ENCODE peak calls at places on chromosomes 1 and 21, in seven cellular contexts. One of them, this sample, is unnamed.

GRCh38 chr1:55670331-55671082 is 455.3 kb upstream of the USP24 start:
- DNase-seq in AG04449: no peak
- DNase-seq in neural progenitor cell: no peak
- DNase-seq in GM13977: no peak
- DNase-seq in endothelial cell: no peak
- DNase-seq in endothelial cell of umbilical vein: no peak
- DNase-seq in BJ: no peak
- DNase-seq in this sample: no peak

GRCh38 chr1:77412794-77413530 is 131.1 kb downstream of the AK5 start:
- DNase-seq in AG04449: no peak
- DNase-seq in neural progenitor cell: peak; percentile 20
- DNase-seq in GM13977: no peak
- DNase-seq in endothelial cell: no peak
- DNase-seq in endothelial cell of umbilical vein: no peak
- DNase-seq in BJ: no peak
- DNase-seq in this sample: no peak

GRCh38 chr1:201838381-201838780 is 9.4 kb downstream of the IPO9 start:
- DNase-seq in AG04449: no peak
- DNase-seq in neural progenitor cell: no peak
- DNase-seq in GM13977: no peak
- DNase-seq in endothelial cell: no peak
- DNase-seq in endothelial cell of umbilical vein: no peak
- DNase-seq in BJ: no peak
- DNase-seq in this sample: no peak

GRCh38 chr1:180267761-180268555 is 37.9 kb downstream of the LHX4 start:
- DNase-seq in AG04449: no peak
- DNase-seq in neural progenitor cell: no peak
- DNase-seq in GM13977: no peak
- DNase-seq in endothelial cell: no peak
- DNase-seq in endothelial cell of umbilical vein: no peak
- DNase-seq in BJ: no peak
- DNase-seq in this sample: no peak

GRCh38 chr1:226656601-226657277 is 82.3 kb downstream of the ITPKB start:
- DNase-seq in AG04449: peak; percentile 38
- DNase-seq in neural progenitor cell: no peak
- DNase-seq in GM13977: no peak
- DNase-seq in endothelial cell: no peak
- DNase-seq in endothelial cell of umbilical vein: peak; percentile 59
- DNase-seq in BJ: no peak
- DNase-seq in this sample: no peak

GRCh38 chr1:9689971-9690381 is 38.4 kb downstream of the PIK3CD start:
- DNase-seq in AG04449: no peak
- DNase-seq in neural progenitor cell: peak; percentile 80
- DNase-seq in GM13977: no peak
- DNase-seq in endothelial cell: peak; percentile 57
- DNase-seq in endothelial cell of umbilical vein: peak; percentile 28
- DNase-seq in BJ: no peak
- DNase-seq in this sample: no peak

GRCh38 chr1:21657456-21658190 is 11.5 kb downstream of the RAP1GAP start:
- DNase-seq in AG04449: no peak
- DNase-seq in neural progenitor cell: peak; percentile 36
- DNase-seq in GM13977: no peak
- DNase-seq in endothelial cell: no peak
- DNase-seq in endothelial cell of umbilical vein: no peak
- DNase-seq in BJ: no peak
- DNase-seq in this sample: peak; percentile 22

GRCh38 chr1:183070923-183071618 is 47.9 kb downstream of the LAMC1 start:
- DNase-seq in AG04449: peak; percentile 73
- DNase-seq in neural progenitor cell: no peak
- DNase-seq in GM13977: peak; percentile 69
- DNase-seq in endothelial cell: no peak
- DNase-seq in endothelial cell of umbilical vein: peak; percentile 94
- DNase-seq in BJ: peak; percentile 84
- DNase-seq in this sample: peak; percentile 68

GRCh38 chr1:84164567-84165021 is 20.5 kb downstream of the PRKACB start:
- DNase-seq in AG04449: no peak
- DNase-seq in neural progenitor cell: no peak
- DNase-seq in GM13977: no peak
- DNase-seq in endothelial cell: no peak
- DNase-seq in endothelial cell of umbilical vein: no peak
- DNase-seq in BJ: no peak
- DNase-seq in this sample: no peak

GRCh38 chr1:162165528-162165927 is 96.0 kb downstream of the NOS1AP start:
- DNase-seq in AG04449: no peak
- DNase-seq in neural progenitor cell: no peak
- DNase-seq in GM13977: no peak
- DNase-seq in endothelial cell: no peak
- DNase-seq in endothelial cell of umbilical vein: no peak
- DNase-seq in BJ: no peak
- DNase-seq in this sample: no peak

GRCh38 chr1:101613549-101613948 is 376.7 kb downstream of the S1PR1 start:
- DNase-seq in AG04449: no peak
- DNase-seq in neural progenitor cell: no peak
- DNase-seq in GM13977: no peak
- DNase-seq in endothelial cell: no peak
- DNase-seq in endothelial cell of umbilical vein: peak; percentile 71
- DNase-seq in BJ: no peak
- DNase-seq in this sample: no peak

GRCh38 chr1:151820940-151821339 is 10.7 kb downstream of the RORC start:
- DNase-seq in AG04449: no peak
- DNase-seq in neural progenitor cell: no peak
- DNase-seq in GM13977: no peak
- DNase-seq in endothelial cell: no peak
- DNase-seq in endothelial cell of umbilical vein: no peak
- DNase-seq in BJ: no peak
- DNase-seq in this sample: no peak

GRCh38 chr21:30072496-30072895 is 94.1 kb downstream of the CLDN17 start:
- DNase-seq in AG04449: no peak
- DNase-seq in neural progenitor cell: peak; percentile 64
- DNase-seq in GM13977: no peak
- DNase-seq in endothelial cell: peak; percentile 52
- DNase-seq in endothelial cell of umbilical vein: no peak
- DNase-seq in BJ: no peak
- DNase-seq in this sample: no peak

GRCh38 chr1:211653329-211653728 is 22.1 kb downstream of the NEK2 start:
- DNase-seq in AG04449: no peak
- DNase-seq in neural progenitor cell: no peak
- DNase-seq in GM13977: no peak
- DNase-seq in endothelial cell: no peak
- DNase-seq in endothelial cell of umbilical vein: no peak
- DNase-seq in BJ: no peak
- DNase-seq in this sample: no peak

GRCh38 chr1:180936110-180937011 is 23.7 kb downstream of the KIAA1614 start:
- DNase-seq in AG04449: no peak
- DNase-seq in neural progenitor cell: no peak
- DNase-seq in GM13977: no peak
- DNase-seq in endothelial cell: no peak
- DNase-seq in endothelial cell of umbilical vein: no peak
- DNase-seq in BJ: no peak
- DNase-seq in this sample: no peak

GRCh38 chr1:219381396-219381795 is 207.7 kb downstream of the LYPLAL1 start:
- DNase-seq in AG04449: no peak
- DNase-seq in neural progenitor cell: no peak
- DNase-seq in GM13977: no peak
- DNase-seq in endothelial cell: no peak
- DNase-seq in endothelial cell of umbilical vein: no peak
- DNase-seq in BJ: no peak
- DNase-seq in this sample: no peak
- TF ChIP-seq CTCF in AG04449: no peak
- TF ChIP-seq CTCF in neural progenitor cell: no peak
- TF ChIP-seq CTCF in GM13977: no peak
- TF ChIP-seq CTCF in endothelial cell: no peak
- TF ChIP-seq CTCF in endothelial cell of umbilical vein: no peak
- TF ChIP-seq CTCF in BJ: no peak
- TF ChIP-seq CTCF in this sample: no peak

GRCh38 chr1:103267893-103268292 is 159.6 kb upstream of the COL11A1 start:
- DNase-seq in AG04449: no peak
- DNase-seq in neural progenitor cell: peak; percentile 7
- DNase-seq in GM13977: no peak
- DNase-seq in endothelial cell: no peak
- DNase-seq in endothelial cell of umbilical vein: no peak
- DNase-seq in BJ: no peak
- DNase-seq in this sample: no peak
- TF ChIP-seq CTCF in AG04449: no peak
- TF ChIP-seq CTCF in neural progenitor cell: peak; percentile 37
- TF ChIP-seq CTCF in GM13977: peak; percentile 16
- TF ChIP-seq CTCF in endothelial cell: no peak
- TF ChIP-seq CTCF in endothelial cell of umbilical vein: no peak
- TF ChIP-seq CTCF in BJ: no peak
- TF ChIP-seq CTCF in this sample: no peak

DNA sequence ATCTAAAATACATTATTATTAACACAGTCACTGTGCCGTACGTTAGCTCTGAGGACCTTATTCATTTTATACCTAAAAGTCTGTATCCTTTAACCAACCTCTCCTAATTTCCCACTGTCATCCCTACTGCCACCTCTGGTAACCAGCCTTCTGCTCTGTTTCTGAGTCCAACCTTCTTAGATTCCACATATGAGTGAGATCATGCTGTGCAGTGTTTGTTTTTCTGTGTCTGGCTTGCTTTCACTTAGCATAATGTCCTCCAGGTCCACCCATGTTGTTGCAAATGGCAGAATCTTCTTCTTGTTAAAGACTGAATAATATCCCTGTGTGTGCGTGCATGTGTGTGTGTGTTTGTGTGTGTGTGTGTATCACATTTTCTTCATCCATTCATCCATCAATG is 64.2 kb downstream of the ETS2 start:
- DNase-seq in AG04449: no peak
- DNase-seq in neural progenitor cell: no peak
- DNase-seq in GM13977: no peak
- DNase-seq in endothelial cell: no peak
- DNase-seq in endothelial cell of umbilical vein: no peak
- DNase-seq in BJ: no peak
- DNase-seq in this sample: no peak
- TF ChIP-seq CTCF in AG04449: peak; percentile 5
- TF ChIP-seq CTCF in neural progenitor cell: no peak
- TF ChIP-seq CTCF in GM13977: no peak
- TF ChIP-seq CTCF in endothelial cell: no peak
- TF ChIP-seq CTCF in endothelial cell of umbilical vein: no peak
- TF ChIP-seq CTCF in BJ: peak; percentile 3
- TF ChIP-seq CTCF in this sample: no peak

DNA sequence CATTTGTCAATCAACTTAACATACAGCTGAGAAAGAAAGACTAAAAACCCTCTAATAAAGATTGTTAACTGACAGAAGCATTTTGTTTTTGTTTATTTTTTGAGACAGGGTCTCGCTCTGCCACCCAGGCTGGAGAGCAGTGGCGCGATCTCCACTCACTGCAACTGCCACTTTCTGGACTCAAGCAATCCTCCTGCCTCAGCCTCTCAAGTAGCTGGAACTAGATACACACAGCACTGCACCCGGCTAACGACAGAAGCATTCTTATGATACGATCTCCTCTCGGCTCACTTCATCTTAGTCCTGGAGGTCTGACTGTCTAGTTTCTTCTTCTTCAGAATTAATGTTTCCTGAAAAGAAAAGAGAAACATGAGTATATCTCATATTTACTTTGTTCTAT is 23.5 kb downstream of the RSPH1 start:
- DNase-seq in AG04449: no peak
- DNase-seq in neural progenitor cell: no peak
- DNase-seq in GM13977: no peak
- DNase-seq in endothelial cell: no peak
- DNase-seq in endothelial cell of umbilical vein: no peak
- DNase-seq in BJ: no peak
- DNase-seq in this sample: no peak
- TF ChIP-seq CTCF in AG04449: no peak
- TF ChIP-seq CTCF in neural progenitor cell: no peak
- TF ChIP-seq CTCF in GM13977: no peak
- TF ChIP-seq CTCF in endothelial cell: no peak
- TF ChIP-seq CTCF in endothelial cell of umbilical vein: no peak
- TF ChIP-seq CTCF in BJ: no peak
- TF ChIP-seq CTCF in this sample: no peak

GRCh38 chr1:30283199-30283962 is 440.0 kb downstream of the MATN1 start:
- DNase-seq in AG04449: no peak
- DNase-seq in neural progenitor cell: no peak
- DNase-seq in GM13977: no peak
- DNase-seq in endothelial cell: no peak
- DNase-seq in endothelial cell of umbilical vein: no peak
- DNase-seq in BJ: no peak
- DNase-seq in this sample: no peak

GRCh38 chr1:30286241-30286983 is 437.0 kb downstream of the MATN1 start:
- DNase-seq in AG04449: no peak
- DNase-seq in neural progenitor cell: no peak
- DNase-seq in GM13977: no peak
- DNase-seq in endothelial cell: no peak
- DNase-seq in endothelial cell of umbilical vein: no peak
- DNase-seq in BJ: no peak
- DNase-seq in this sample: no peak

GRCh38 chr1:30285461-30286050 is 437.8 kb downstream of the MATN1 start:
- DNase-seq in AG04449: no peak
- DNase-seq in neural progenitor cell: no peak
- DNase-seq in GM13977: no peak
- DNase-seq in endothelial cell: no peak
- DNase-seq in endothelial cell of umbilical vein: no peak
- DNase-seq in BJ: no peak
- DNase-seq in this sample: no peak

GRCh38 chr1:30284226-30284625 is 439.2 kb downstream of the MATN1 start:
- DNase-seq in AG04449: no peak
- DNase-seq in neural progenitor cell: no peak
- DNase-seq in GM13977: no peak
- DNase-seq in endothelial cell: no peak
- DNase-seq in endothelial cell of umbilical vein: no peak
- DNase-seq in BJ: no peak
- DNase-seq in this sample: no peak

GRCh38 chr1:30284728-30285460 is 438.5 kb downstream of the MATN1 start:
- DNase-seq in AG04449: no peak
- DNase-seq in neural progenitor cell: no peak
- DNase-seq in GM13977: no peak
- DNase-seq in endothelial cell: no peak
- DNase-seq in endothelial cell of umbilical vein: no peak
- DNase-seq in BJ: no peak
- DNase-seq in this sample: no peak
- TF ChIP-seq CTCF in AG04449: no peak
- TF ChIP-seq CTCF in neural progenitor cell: no peak
- TF ChIP-seq CTCF in GM13977: no peak
- TF ChIP-seq CTCF in endothelial cell: no peak
- TF ChIP-seq CTCF in endothelial cell of umbilical vein: no peak
- TF ChIP-seq CTCF in BJ: no peak
- TF ChIP-seq CTCF in this sample: no peak

GRCh38 chr1:182035097-182035770 is 26.3 kb downstream of the ZNF648 start:
- DNase-seq in AG04449: no peak
- DNase-seq in neural progenitor cell: no peak
- DNase-seq in GM13977: no peak
- DNase-seq in endothelial cell: no peak
- DNase-seq in endothelial cell of umbilical vein: no peak
- DNase-seq in BJ: no peak
- DNase-seq in this sample: no peak
- TF ChIP-seq CTCF in AG04449: no peak
- TF ChIP-seq CTCF in neural progenitor cell: peak; percentile 44
- TF ChIP-seq CTCF in GM13977: peak; percentile 33
- TF ChIP-seq CTCF in endothelial cell: peak; percentile 38
- TF ChIP-seq CTCF in endothelial cell of umbilical vein: peak; percentile 3
- TF ChIP-seq CTCF in BJ: peak; percentile 7
- TF ChIP-seq CTCF in this sample: no peak

DNA sequence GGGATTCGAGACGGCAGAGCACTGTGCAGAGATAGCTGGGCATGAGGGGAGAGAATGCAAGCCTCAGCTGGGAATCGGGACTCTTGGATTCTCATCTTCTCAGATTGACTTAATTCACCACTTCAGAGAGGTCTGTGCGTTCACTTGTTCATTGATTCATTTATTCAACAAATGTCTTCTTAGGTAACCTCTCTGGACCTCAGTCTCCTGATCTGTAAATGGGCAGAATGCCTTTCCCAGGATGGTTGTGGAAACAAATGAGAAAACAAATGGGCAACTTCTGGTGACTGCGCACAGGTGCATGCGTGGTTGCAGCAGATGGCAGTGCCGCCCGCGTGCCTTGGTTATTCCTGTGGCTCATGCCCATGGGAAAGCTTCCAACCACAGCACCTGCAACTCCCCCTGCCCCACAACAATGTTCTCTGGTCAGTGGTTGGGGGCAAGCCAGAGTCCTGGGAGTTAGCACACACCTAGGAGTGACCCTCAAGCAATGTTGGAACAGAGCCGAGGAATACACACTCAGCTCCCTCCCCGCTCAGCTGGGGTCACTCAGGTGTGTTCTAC is 110.1 kb upstream of the RUNX3 start:
- DNase-seq in AG04449: no peak
- DNase-seq in neural progenitor cell: no peak
- DNase-seq in GM13977: no peak
- DNase-seq in endothelial cell: no peak
- DNase-seq in endothelial cell of umbilical vein: no peak
- DNase-seq in BJ: no peak
- DNase-seq in this sample: no peak
- TF ChIP-seq CTCF in AG04449: no peak
- TF ChIP-seq CTCF in neural progenitor cell: no peak
- TF ChIP-seq CTCF in GM13977: no peak
- TF ChIP-seq CTCF in endothelial cell: no peak
- TF ChIP-seq CTCF in endothelial cell of umbilical vein: no peak
- TF ChIP-seq CTCF in BJ: no peak
- TF ChIP-seq CTCF in this sample: no peak